ENCODE peak calls at places on chromosomes 1 and 21, in eight cellular contexts. N, V, F, W, G, P, T and Z are unnamed samples.

GRCh38 chr1:94773931-94774422 is 46.2 kb upstream of the SLC44A3 start:
- DNase-seq in N (peak; percentile 71), P (no peak), F (peak; percentile 51), W (peak; percentile 88), T (no peak), V (no peak), G (no peak), Z (no peak)

GRCh38 chr1:25800538-25801377 is 765 bp downstream of the SELENON start:
- DNase-seq in P (no peak), G (no peak), W (peak; percentile 78), T (no peak), F (no peak), N (no peak), V (no peak), Z (no peak)

GRCh38 chr1:9078035-9078948 is 8.9 kb upstream of the SLC2A5 start:
- DNase-seq in V (no peak), W (no peak), G (no peak), T (no peak), N (no peak), F (peak; percentile 70), P (no peak), Z (no peak)

GRCh38 chr1:186754542-186755150 is 74.1 kb upstream of the PLA2G4A start:
- DNase-seq in V (no peak), N (no peak), T (no peak), G (no peak), W (no peak), F (peak; percentile 57), P (no peak), Z (no peak)

GRCh38 chr21:42478504-42478903 is 17.5 kb downstream of the RSPH1 start:
- DNase-seq in T (no peak), W (no peak), N (no peak), F (no peak), G (no peak), P (no peak), V (peak; percentile 29), Z (no peak)

GRCh38 chr1:22241811-22242210 is 98.9 kb upstream of the WNT4 start:
- DNase-seq in N (no peak), T (no peak), G (no peak), W (no peak), F (no peak), V (no peak), P (no peak), Z (no peak)

GRCh38 chr1:220809187-220809550 is 22.5 kb downstream of the MTARC1 start:
- DNase-seq in W (peak; percentile 13), T (no peak), P (no peak), V (no peak), G (no peak), N (no peak), F (no peak), Z (no peak)

GRCh38 chr21:36245115-36245514 is 74.9 kb upstream of the MORC3 start:
- DNase-seq in F (no peak), G (no peak), W (no peak), V (no peak), N (no peak), P (no peak), T (no peak), Z (no peak)

GRCh38 chr1:220176540-220176939 is 82.6 kb downstream of the IARS2 start:
- DNase-seq in T (no peak), N (no peak), G (no peak), P (no peak), F (no peak), V (no peak), W (no peak), Z (no peak)

GRCh38 chr21:43684424-43684823 is 25.1 kb downstream of the RRP1B start:
- DNase-seq in V (no peak), W (no peak), F (no peak), P (no peak), T (no peak), N (no peak), G (no peak), Z (no peak)

GRCh38 chr1:87325982-87326738 is 2.5 kb upstream of the LMO4 start:
- DNase-seq in W (peak; percentile 77), V (no peak), N (no peak), F (peak; percentile 81), G (peak; percentile 28), T (peak; percentile 38), P (no peak), Z (no peak)

GRCh38 chr1:94514095-94514727 is 27.3 kb downstream of the F3 start:
- DNase-seq in G (peak; percentile 17), T (no peak), V (no peak), N (no peak), W (peak; percentile 70), P (no peak), F (peak; percentile 53), Z (no peak)

GRCh38 chr1:77926561-77927357 is 38.3 kb downstream of the NEXN start:
- DNase-seq in G (no peak), P (no peak), V (no peak), W (no peak), N (no peak), T (peak; percentile 32), F (no peak), Z (no peak)

DNA sequence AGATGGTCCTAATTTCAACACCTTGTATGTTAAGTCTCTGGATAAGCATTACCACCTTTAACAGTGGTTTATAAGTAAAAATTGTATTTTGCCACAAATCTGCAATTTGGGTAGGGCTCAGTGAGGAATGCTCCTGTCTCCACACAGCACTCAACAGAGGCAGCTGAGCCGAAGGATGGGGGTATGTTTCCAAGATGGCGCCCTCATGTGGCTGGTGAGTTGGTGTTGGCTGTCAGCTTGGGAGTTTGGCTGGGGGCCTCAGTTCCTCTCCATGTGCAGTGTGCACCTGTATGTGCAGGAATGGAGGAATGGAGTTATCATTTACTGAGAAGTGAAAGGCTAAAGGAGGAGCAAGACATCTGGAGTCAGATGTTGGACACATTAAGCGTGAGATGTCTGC is 136.8 kb downstream of the GABPA start:
- DNase-seq in G (peak; percentile 23), P (no peak), T (no peak), V (no peak), N (no peak), F (peak; percentile 17), W (peak; percentile 73), Z (no peak)
- TF ChIP-seq CTCF in G (peak; percentile 41), P (no peak), T (no peak), V (no peak), N (no peak), F (peak; percentile 48), W (peak; percentile 65), Z (no peak)

GRCh38 chr1:6582370-6582769 is 2.6 kb downstream of the ZBTB48 start:
- DNase-seq in P (no peak), W (no peak), T (no peak), G (no peak), N (no peak), V (no peak), F (no peak), Z (no peak)

GRCh38 chr1:6585841-6586240 is 6.0 kb downstream of the ZBTB48 start:
- DNase-seq in F (no peak), P (no peak), T (no peak), V (no peak), N (no peak), G (no peak), W (no peak), Z (no peak)

GRCh38 chr1:6586404-6586816 is 6.6 kb downstream of the ZBTB48 start:
- DNase-seq in T (no peak), N (no peak), G (no peak), P (no peak), F (no peak), W (no peak), V (no peak), Z (no peak)

GRCh38 chr1:6585081-6585722 is 5.4 kb downstream of the ZBTB48 start:
- DNase-seq in G (no peak), V (no peak), W (no peak), F (no peak), T (no peak), P (no peak), N (no peak), Z (no peak)

DNA sequence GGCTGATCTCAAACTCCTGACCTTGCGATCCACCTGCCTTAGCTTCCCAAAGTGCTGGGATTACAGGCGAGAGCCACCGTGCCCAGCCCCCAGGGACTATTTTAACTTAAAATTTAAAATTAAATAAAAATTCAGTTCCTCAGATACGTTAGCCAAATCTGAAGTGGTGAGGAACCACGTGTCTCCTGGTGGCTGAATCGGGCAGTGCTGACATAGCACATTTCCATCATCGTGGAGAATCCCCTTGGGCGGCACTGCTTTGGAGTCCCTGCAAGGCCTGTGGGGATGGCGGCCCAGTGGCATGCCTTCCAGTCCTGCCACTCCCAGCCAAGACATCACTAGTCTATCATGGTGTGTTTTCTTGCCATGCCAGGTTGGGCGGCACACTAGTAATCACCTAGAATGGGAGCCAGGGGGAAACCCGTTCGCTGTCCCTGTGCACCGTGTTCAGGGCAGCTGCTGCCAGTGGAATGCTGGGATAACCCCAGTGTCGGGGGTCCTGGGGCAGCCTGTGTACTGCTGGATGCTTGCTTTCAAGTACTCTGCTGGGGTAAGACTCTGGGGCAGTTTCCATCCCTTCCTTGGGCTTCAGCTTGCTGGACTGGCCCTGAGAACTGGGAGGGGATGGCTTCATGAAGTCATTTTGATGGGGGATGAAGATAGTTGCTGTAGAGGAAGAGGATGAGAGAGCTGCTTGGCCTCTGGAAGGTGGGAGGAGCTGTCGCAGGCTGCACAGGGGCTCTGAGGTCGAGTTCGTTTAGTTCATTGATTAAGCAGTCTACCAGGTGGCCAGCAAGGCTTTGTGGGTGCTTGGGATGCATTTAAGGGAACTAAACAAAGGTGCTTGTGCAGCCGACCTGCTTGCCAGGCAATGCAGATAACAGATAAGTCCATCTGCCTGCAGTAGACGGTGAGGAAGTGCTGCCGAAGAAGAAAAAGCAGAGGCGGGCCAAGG is 4.6 kb downstream of the ZBTB48 start:
- DNase-seq in T (no peak), P (no peak), G (no peak), N (no peak), F (no peak), V (no peak), W (no peak), Z (no peak)
- TF ChIP-seq CTCF in T (no peak), P (peak; percentile 21), G (peak; percentile 16), N (peak; percentile 11), F (peak; percentile 30), V (no peak), W (peak; percentile 66), Z (no peak)

GRCh38 chr1:117122297-117123025 is 912 bp upstream of the TRIM45 start:
- DNase-seq in W (no peak), P (no peak), V (no peak), G (no peak), F (no peak), T (no peak), N (no peak), Z (no peak)
- TF ChIP-seq CTCF in W (no peak), P (no peak), V (no peak), G (no peak), F (peak; percentile 8), T (no peak), N (no peak), Z (no peak)

GRCh38 chr1:43527111-43527878 is 3.4 kb upstream of the PTPRF start:
- DNase-seq in W (no peak), N (peak; percentile 52), P (no peak), F (no peak), T (no peak), G (no peak), V (no peak), Z (no peak)

GRCh38 chr1:43524804-43525203 is 5.9 kb upstream of the PTPRF start:
- DNase-seq in P (no peak), N (peak; percentile 37), T (no peak), W (no peak), G (peak; percentile 20), F (no peak), V (no peak), Z (no peak)

GRCh38 chr1:43529206-43529731 is 1.4 kb upstream of the PTPRF start:
- DNase-seq in G (peak; percentile 75), N (peak; percentile 92), V (peak; percentile 87), F (peak; percentile 91), P (peak; percentile 75), T (peak; percentile 87), W (peak; percentile 93), Z (no peak)

GRCh38 chr1:43522776-43523480 is 7.8 kb upstream of the PTPRF start:
- DNase-seq in N (peak; percentile 61), T (no peak), F (peak; percentile 95), V (no peak), W (no peak), G (no peak), P (peak; percentile 44), Z (no peak)

GRCh38 chr1:43525995-43526394 is 4.7 kb upstream of the PTPRF start:
- DNase-seq in W (no peak), T (no peak), N (peak; percentile 33), P (no peak), V (no peak), F (peak; percentile 71), G (no peak), Z (no peak)
- TF ChIP-seq CTCF in W (no peak), T (no peak), N (no peak), P (no peak), V (no peak), F (no peak), G (no peak), Z (no peak)